ENCODE peak calls at places on chromosome 2, in four cellular contexts. O is activated gamma-delta T cell treated with Interleukin-2 at 50 U/mL for 16 hours; C is right cardiac atrium; L is activated CD8-positive, alpha-beta memory T cell treated with anti-CD3 and anti-CD28 coated beads, Interleukin-2, amount 50 U/mL, for 48 hours. X is an unnamed sample.
A peak's percentile ranks its signal among the peaks of the same experiment; 100 is the strongest.

GRCh38 chr2:100747551-100747950 is 72.4 kb upstream of the NPAS2 start:
- DNase-seq in L (no peak), C (no peak), O (no peak), X (no peak)

GRCh38 chr2:217466104-217466503 is 536.7 kb downstream of the TNS1 start:
- DNase-seq in O (no peak), L (no peak), C (no peak), X (no peak)

GRCh38 chr2:228321019-228321418 is 139.5 kb upstream of the SPHKAP start:
- DNase-seq in C (no peak), O (no peak), L (no peak), X (no peak)

GRCh38 chr2:183991973-183992372 is 606.4 kb upstream of the ZNF804A start:
- DNase-seq in L (no peak), O (no peak), C (no peak), X (no peak)

GRCh38 chr2:58484201-58484600 is 243.1 kb upstream of the FANCL start:
- DNase-seq in O (no peak), C (no peak), L (no peak), X (no peak)

GRCh38 chr2:216101109-216101508 is 8.0 kb upstream of the XRCC5 start:
- DNase-seq in O (no peak), L (no peak), C (no peak), X (no peak)

GRCh38 chr2:137769406-137769805 is 194.9 kb upstream of the HNMT start:
- DNase-seq in L (no peak), C (no peak), O (no peak), X (no peak)

GRCh38 chr2:85353876-85354285 is 447 bp downstream of the RETSAT start:
- DNase-seq in O (no peak), L (no peak), C (peak; percentile 73), X (peak; percentile 72)

GRCh38 chr2:232854082-232854481 is 16.0 kb upstream of the SNORC start:
- DNase-seq in C (no peak), O (no peak), L (no peak), X (peak; percentile 69)

GRCh38 chr2:186728631-186729030 is 34.8 kb downstream of the FAM171B start:
- DNase-seq in C (no peak), L (no peak), O (no peak), X (no peak)

GRCh38 chr2:42835577-42836371 is 43.4 kb upstream of the HAAO start:
- DNase-seq in L (no peak), O (no peak), C (peak; percentile 30), X (no peak)

GRCh38 chr2:191625016-191625415 is 52.9 kb upstream of the NABP1 start:
- DNase-seq in L (no peak), O (peak; percentile 28), C (no peak), X (no peak)

GRCh38 chr2:216796096-216796840 is 63.6 kb downstream of the TNP1 start:
- DNase-seq in L (no peak), O (no peak), C (no peak), X (no peak)

GRCh38 chr2:20745924-20746555 is 76.9 kb downstream of the LDAH start:
- DNase-seq in O (no peak), L (no peak), C (no peak), X (no peak)

GRCh38 chr2:167191588-167191987 is 303.3 kb downstream of the XIRP2 start:
- DNase-seq in C (no peak), O (no peak), L (no peak), X (no peak)

GRCh38 chr2:44429034-44429433 is 67.3 kb downstream of the CAMKMT start:
- DNase-seq in L (no peak), O (no peak), C (no peak), X (no peak)

GRCh38 chr2:1818811-1819210 is 74.5 kb upstream of the PXDN start:
- DNase-seq in C (no peak), L (no peak), O (no peak), X (no peak)

GRCh38 chr2:190720276-190720675 is 71.4 kb downstream of the NAB1 start:
- DNase-seq in O (no peak), L (no peak), C (no peak), X (no peak)

GRCh38 chr2:23745068-23745725 is 181.7 kb downstream of the ATAD2B start:
- DNase-seq in C (no peak), O (no peak), L (no peak), X (no peak)

GRCh38 chr2:233209117-233209977 is 42.1 kb upstream of the ATG16L1 start:
- DNase-seq in C (no peak), O (no peak), L (no peak), X (no peak)

GRCh38 chr2:149921911-149922616 is 334.5 kb upstream of the MMADHC start:
- DNase-seq in O (no peak), L (no peak), C (no peak), X (no peak)

GRCh38 chr2:11955314-11955713 is 208.9 kb downstream of the LPIN1 start:
- DNase-seq in C (no peak), L (no peak), O (no peak), X (no peak)

GRCh38 chr2:168244318-168244717 is 3.1 kb downstream of the STK39 start:
- DNase-seq in L (peak; percentile 67), C (no peak), O (peak; percentile 30), X (no peak)

GRCh38 chr2:201661366-201661765 is 18.1 kb upstream of the TMEM237 start:
- DNase-seq in L (no peak), O (no peak), C (no peak), X (no peak)

GRCh38 chr2:127166221-127166860 is 53.8 kb downstream of the CYP27C1 start:
- DNase-seq in C (no peak), L (peak; percentile 20), O (no peak), X (no peak)

GRCh38 chr2:191637182-191638078 is 40.5 kb upstream of the NABP1 start:
- DNase-seq in L (no peak), C (no peak), O (no peak), X (no peak)

GRCh38 chr2:228675715-228676114 is 494.2 kb upstream of the SPHKAP start:
- DNase-seq in C (no peak), O (no peak), L (no peak), X (no peak)

GRCh38 chr2:74864728-74865722 is 31.1 kb downstream of the HK2 start:
- DNase-seq in C (no peak), O (no peak), L (no peak), X (no peak)

GRCh38 chr2:38654495-38655381 is 11.2 kb upstream of the GALM start:
- DNase-seq in L (no peak), C (no peak), O (no peak), X (no peak)

X was measured in kidney.